ENCODE peak calls at places on chromosome 10, in five cellular contexts. I is hepatocyte, Y is HepG2, M is endothelial cell of umbilical vein, Z is mammary epithelial cell. K is an unnamed sample. For H3K36me3 and H3K27me3, the result is how much of the 10 kb centered on the place peaks cover.

GRCh38 chr10:24793648-24794379 is 70.1 kb upstream of the ARHGAP21 start:
- DNase-seq in I (no peak), Y (no peak), M (peak), Z (no peak), K (no peak)

GRCh38 chr10:72081772-72082590 is 6.4 kb downstream of the SPOCK2 start:
- DNase-seq in I (no peak), Y (no peak), M (no peak), Z (peak), K (peak)

GRCh38 chr10:71621783-71622526 is 97.6 kb downstream of the C10orf105 start:
- DNase-seq in I (peak), Y (peak), M (no peak), Z (peak), K (peak)

GRCh38 chr10:59654007-59654406 is 55.6 kb downstream of the SLC16A9 start:
- DNase-seq in I (no peak), Y (no peak), M (no peak), Z (no peak), K (no peak)

GRCh38 chr10:131650771-131651673 is 249.8 kb upstream of the PPP2R2D start:
- DNase-seq in I (no peak), Y (no peak), M (no peak), Z (no peak), K (peak)

GRCh38 chr10:114845978-114846693 is 24.6 kb downstream of the FHIP2A start:
- DNase-seq in I (no peak), Y (no peak), M (no peak), Z (no peak), K (no peak)

GRCh38 chr10:88901610-88902327 is 21.7 kb downstream of the STAMBPL1 start:
- DNase-seq in I (no peak), Y (no peak), M (no peak), Z (no peak), K (no peak)

GRCh38 chr10:25068152-25069058 is 52.0 kb downstream of the THNSL1 start:
- DNase-seq in I (no peak), Y (peak), M (peak), Z (peak), K (peak)

GRCh38 chr10:79105164-79105739 is 36.5 kb downstream of the ZMIZ1 start:
- DNase-seq in I (no peak), Y (peak), M (no peak), Z (no peak), K (peak)

GRCh38 chr10:87930141-87930540 is 66.7 kb downstream of the PTEN start:
- DNase-seq in I (no peak), Y (no peak), M (no peak), Z (no peak), K (no peak)

GRCh38 chr10:75159519-75159918 is 48.1 kb downstream of the SAMD8 start:
- DNase-seq in I (no peak), Y (no peak), M (no peak), Z (no peak), K (no peak)

GRCh38 chr10:79073784-79074432 is 5.1 kb downstream of the ZMIZ1 start:
- DNase-seq in I (peak), Y (peak), M (peak), Z (no peak), K (no peak)

GRCh38 chr10:112678581-112678980 is 231.6 kb downstream of the VTI1A start:
- DNase-seq in I (no peak), Y (peak), M (no peak), Z (no peak), K (no peak)

GRCh38 chr10:133378251-133379096 is 588 bp upstream of the PAOX start:
- DNase-seq in I (peak), Y (peak), M (peak), Z (peak), K (peak)

GRCh38 chr10:404341-404740 is 269.1 kb downstream of the ZMYND11 start:
- DNase-seq in I (peak), Y (no peak), M (no peak), Z (no peak), K (no peak)

GRCh38 chr10:63173468-63174227 is 40.5 kb downstream of the NRBF2 start:
- DNase-seq in I (no peak), Y (no peak), M (no peak), Z (no peak), K (no peak)

GRCh38 chr10:132192076-132192975 is 5.6 kb downstream of the DPYSL4 start:
- DNase-seq in I (no peak), Y (no peak), M (no peak), Z (no peak), K (no peak)

GRCh38 chr10:23755557-23755956 is 316.7 kb downstream of the OTUD1 start:
- DNase-seq in I (no peak), Y (no peak), M (no peak), Z (no peak), K (no peak)

GRCh38 chr10:31319602-31320178 is 674 bp downstream of the ZEB1 start:
- DNase-seq in I (peak), Y (no peak), M (no peak), Z (no peak), K (peak)

GRCh38 chr10:133276435-133277201 is at the start of gene ADAM8:
- DNase-seq in I (peak), Y (no peak), M (no peak), Z (no peak), K (peak)

GRCh38 chr10:69968830-69969229 is 83.8 kb upstream of the MACROH2A2 start:
- DNase-seq in I (peak), Y (peak), M (no peak), Z (peak), K (no peak)

GRCh38 chr10:129765664-129766550 is 198.2 kb downstream of the EBF3 start:
- DNase-seq in I (no peak), Y (no peak), M (no peak), Z (no peak), K (no peak)

GRCh38 chr10:7260412-7260900 is 150.4 kb downstream of the SFMBT2 start:
- DNase-seq in I (peak), Y (peak), M (peak), Z (peak), K (peak)

GRCh38 chr10:132925071-132925561 is 17.3 kb downstream of the CFAP46 start:
- DNase-seq in I (no peak), Y (no peak), M (no peak), Z (no peak), K (no peak)

GRCh38 chr10:64376169-64376568 is 855.0 kb downstream of the REEP3 start:
- DNase-seq in I (peak), Y (no peak), M (no peak), Z (no peak), K (peak)

GRCh38 chr10:29554660-29555059 is 80.1 kb downstream of the SVIL start:
- DNase-seq in I (no peak), Y (no peak), M (no peak), Z (no peak), K (no peak)

GRCh38 chr10:86868353-86868752 is 89.1 kb downstream of the MMRN2 start:
- DNase-seq in I (peak), Y (no peak), M (peak), Z (no peak), K (peak)

GRCh38 chr10:36591436-36591835 is 534.0 kb upstream of the ANKRD30A start:
- DNase-seq in I (no peak), Y (no peak), M (no peak), Z (no peak), K (no peak)

GRCh38 chr10:88582806-88583583 is at the start of gene RNLS:
- DNase-seq in I (peak), Y (no peak), M (peak), Z (peak), K (peak)

GRCh38 chr10:94279835-94280709 is 82.7 kb downstream of the NOC3L start:
- DNase-seq in I (peak), Y (peak), M (peak), Z (peak), K (peak)

GRCh38 chr10:99964791-99965190 is 45.0 kb downstream of the DNMBP start:
- DNase-seq in I (no peak), Y (no peak), M (peak), Z (no peak), K (no peak)

DNA sequence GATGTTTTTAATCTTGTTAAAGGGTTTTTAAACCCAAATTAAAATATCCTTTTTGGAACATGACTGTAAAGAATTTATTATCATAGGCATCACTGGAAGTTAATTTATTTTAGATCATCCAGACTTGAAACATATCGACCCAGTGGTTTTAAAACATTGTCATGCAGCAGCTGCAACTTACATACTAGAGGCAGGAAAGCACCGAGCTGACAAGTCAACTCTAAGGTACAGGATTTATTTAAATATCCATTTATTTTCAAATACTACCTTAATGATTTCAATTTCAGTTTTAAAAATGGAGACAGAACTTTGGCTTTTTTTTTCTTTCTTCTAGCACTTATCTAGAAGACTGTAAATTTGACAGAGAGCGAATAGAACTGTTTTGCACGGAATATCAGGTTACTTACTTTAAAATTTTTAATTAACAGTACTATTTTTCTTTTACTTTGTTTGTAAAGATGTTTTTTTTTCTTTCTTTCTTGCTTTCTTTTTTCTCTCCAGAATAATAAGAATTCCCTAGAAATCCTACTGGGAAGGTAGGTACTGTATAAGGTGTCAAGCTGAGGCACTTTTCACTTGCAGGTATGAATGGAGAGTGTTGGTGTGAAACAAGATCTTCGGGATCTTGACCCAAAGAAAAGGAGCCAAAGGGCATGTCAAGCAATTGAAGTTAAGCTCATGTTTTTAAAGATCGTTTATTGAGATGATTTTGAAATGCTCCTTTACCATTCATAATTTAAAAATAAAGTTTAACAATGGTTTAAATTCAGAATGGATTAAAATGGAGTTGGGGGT is 1.8 kb downstream of the COMMD3 start:
- DNase-seq in I (no peak), Y (no peak), M (no peak), Z (no peak), K (no peak)
- H3K4me3 ChIP-seq in I (no peak), Y (peak), M (no peak), Z (peak), K (no peak)

DNA sequence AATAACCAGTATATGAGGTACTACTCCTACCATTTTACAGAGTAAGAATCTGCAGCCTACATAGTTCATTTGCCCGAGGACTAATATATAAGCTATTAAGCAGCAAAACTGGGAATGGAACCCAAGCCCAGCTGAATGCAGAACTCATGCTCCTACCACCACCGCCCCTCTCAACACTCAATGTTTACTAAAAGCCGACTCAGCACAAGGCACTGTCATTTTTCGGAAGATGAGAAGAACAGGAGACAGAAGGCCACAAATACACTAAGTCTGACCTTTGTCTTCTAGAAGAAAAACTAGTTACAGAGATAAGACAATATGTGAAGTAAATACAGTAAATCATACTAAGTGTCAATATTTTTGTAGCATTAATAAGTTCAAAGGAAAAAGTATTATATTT is 40.6 kb upstream of the SLIT1 start:
- DNase-seq in I (no peak), Y (no peak), M (no peak), Z (no peak), K (no peak)
- H3K36me3 ChIP-seq in I (under half), Y (under half), M (under half), Z (under half), K (under half)

GRCh38 chr10:47146571-47146970 is 153.4 kb upstream of the GDF10 start:
- DNase-seq in I (no peak), Y (no peak), M (no peak), Z (peak), K (no peak)
- H3K27me3 ChIP-seq in I (under half), Y (under half), M (under half), Z (under half), K (under half)

DNA sequence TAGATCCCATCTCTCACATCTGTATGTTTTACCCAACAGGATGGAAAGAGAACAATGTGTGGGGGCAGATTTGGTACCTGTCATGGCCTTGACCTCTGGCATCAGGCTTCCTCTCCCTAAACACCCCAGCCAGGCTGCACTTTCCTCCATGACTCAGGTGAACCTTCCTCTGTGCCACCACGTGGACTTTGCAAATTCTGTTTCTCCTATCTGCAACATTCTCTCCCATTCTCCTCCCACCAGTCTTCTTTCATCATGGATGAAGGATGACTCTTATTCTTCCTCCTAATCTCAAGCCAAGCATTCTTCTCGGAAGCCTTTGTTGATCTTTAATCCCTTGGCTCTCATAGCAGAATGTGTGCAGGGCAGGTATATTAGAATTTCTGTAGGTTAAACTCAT is 355.4 kb downstream of the KCNMA1 start:
- DNase-seq in I (no peak), Y (no peak), M (no peak), Z (no peak), K (no peak)
- H3K4me3 ChIP-seq in I (no peak), Y (no peak), M (no peak), Z (no peak), K (no peak)

GRCh38 chr10:102033787-102034186 is 22.2 kb downstream of the ARMH3 start:
- DNase-seq in I (no peak), Y (no peak), M (no peak), Z (no peak), K (no peak)
- H3K36me3 ChIP-seq in I (under half), Y (under half), M (under half), Z (under half), K (under half)

GRCh38 chr10:101226506-101226887 is 2.8 kb downstream of the LBX1 start:
- DNase-seq in I (no peak), Y (no peak), M (no peak), Z (no peak), K (peak)
- H3K27me3 ChIP-seq in I (half or more), Y (half or more), M (half or more), Z (half or more), K (half or more)

DNA sequence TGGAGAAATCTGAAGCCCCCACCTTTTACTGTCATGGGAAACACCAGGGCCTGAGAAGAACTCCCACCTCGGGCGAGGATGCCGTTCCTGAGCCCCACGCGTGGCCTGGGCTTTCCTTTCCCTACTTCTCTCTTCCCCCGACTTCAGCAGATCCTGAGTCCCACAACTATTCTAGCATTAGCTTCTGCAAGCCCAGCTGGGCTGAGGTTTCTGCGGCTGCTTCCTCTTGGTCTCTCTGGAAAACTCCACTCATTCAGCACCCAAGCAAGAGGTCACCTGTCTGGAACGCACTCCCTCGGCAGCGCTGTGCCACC is 778 bp upstream of the DOCK1 start:
- DNase-seq in I (no peak), Y (no peak), M (no peak), Z (no peak), K (no peak)
- H3K4me3 ChIP-seq in I (peak), Y (peak), M (peak), Z (peak), K (peak)

GRCh38 chr10:28552775-28553174 is 19.9 kb downstream of the WAC start:
- DNase-seq in I (no peak), Y (no peak), M (no peak), Z (no peak), K (no peak)
- H3K36me3 ChIP-seq in I (under half), Y (half or more), M (under half), Z (under half), K (under half)

DNA sequence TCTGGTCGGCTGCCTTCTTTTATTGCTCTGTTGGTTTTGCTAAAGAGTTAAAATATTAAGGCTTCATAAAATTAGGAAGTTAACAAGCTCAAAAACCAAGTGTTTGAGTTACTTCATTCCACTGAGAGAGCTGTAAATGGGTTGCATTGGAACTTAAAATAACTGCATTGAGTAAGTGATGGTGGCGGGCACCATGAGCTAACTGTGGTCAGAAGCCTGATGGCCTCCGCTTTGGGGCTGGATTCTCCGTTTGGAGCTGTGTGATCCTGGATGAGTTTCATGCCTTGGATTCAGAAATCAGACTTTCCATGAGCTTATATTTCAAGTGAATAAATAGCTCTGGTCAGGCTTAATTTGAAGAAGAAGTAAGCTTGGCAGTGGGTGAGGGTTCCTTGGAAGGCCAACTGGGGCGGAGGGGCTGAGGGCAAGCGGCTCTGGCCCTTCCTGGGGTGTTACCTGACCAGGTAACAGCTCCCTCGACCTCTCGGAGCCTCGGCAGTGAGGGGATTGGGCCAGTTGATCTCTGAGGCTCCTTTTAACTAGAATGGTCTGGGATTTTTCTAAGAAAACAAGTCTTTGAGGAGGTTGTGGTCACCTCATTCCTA is 5.6 kb downstream of the HTRA1 start:
- DNase-seq in I (no peak), Y (no peak), M (no peak), Z (no peak), K (no peak)
- H3K27me3 ChIP-seq in I (under half), Y (half or more), M (under half), Z (under half), K (under half)